ENCODE peak calls at places on chromosomes 4 and X, in seven cellular contexts. X is activated naive CD8-positive, alpha-beta T cell treated with anti-CD3 and anti-CD28 coated beads, Interleukin-2, amount 50 U/mL, for 24 hours; U is ELR; O is SK-N-SH; S is GF-D8; H is choroid plexus epithelial cell; C is fibroblast of the conjunctiva. T is an unnamed sample.

GRCh38 chr4:80053140-80053910 is 19.7 kb downstream of the ANTXR2 start:
- DNase-seq in U (no peak), X (no peak), C (no peak), H (peak; percentile 17), S (no peak), O (no peak), T (no peak)

GRCh38 chr4:185127021-185127925 is 15.8 kb upstream of the SLC25A4 start:
- DNase-seq in U (peak; percentile 9), S (no peak), O (peak; percentile 87), X (peak; percentile 15), C (no peak), H (peak; percentile 29), T (no peak)

GRCh38 chrX:44290718-44291117 is 52.8 kb downstream of the EFHC2 start:
- DNase-seq in X (no peak), H (no peak), S (no peak), C (no peak), U (no peak), O (no peak), T (no peak)

GRCh38 chrX:118182050-118182449 is 65.4 kb upstream of the KLHL13 start:
- DNase-seq in U (no peak), S (no peak), H (no peak), C (no peak), O (no peak), X (no peak), T (no peak)

GRCh38 chr4:123866796-123867195 is 470.2 kb downstream of the SPRY1 start:
- DNase-seq in X (no peak), U (no peak), C (no peak), H (no peak), S (no peak), O (no peak), T (no peak)

GRCh38 chr4:25399502-25399901 is 22.4 kb downstream of the ANAPC4 start:
- DNase-seq in C (no peak), U (no peak), S (no peak), X (no peak), H (no peak), O (no peak), T (no peak)

GRCh38 chr4:185689407-185689806 is 122.6 kb downstream of the SORBS2 start:
- DNase-seq in U (no peak), O (no peak), C (no peak), H (no peak), S (no peak), X (no peak), T (no peak)

GRCh38 chr4:84482564-84483563 is 16.2 kb downstream of the NKX6-1 start:
- DNase-seq in H (peak; percentile 52), U (no peak), X (no peak), C (no peak), S (no peak), O (peak; percentile 44), T (no peak)

GRCh38 chr4:152436384-152436783 is 99.5 kb downstream of the FBXW7 start:
- DNase-seq in C (no peak), H (no peak), O (no peak), S (no peak), U (no peak), X (no peak), T (no peak)

GRCh38 chr4:61200195-61200990 is at the start of gene ADGRL3:
- DNase-seq in C (no peak), S (no peak), U (peak; percentile 33), O (peak; percentile 81), H (peak; percentile 64), X (no peak), T (no peak)

GRCh38 chr4:99808260-99808857 is 8.3 kb upstream of the DAPP1 start:
- DNase-seq in O (peak; percentile 57), C (peak; percentile 17), X (peak; percentile 71), U (peak; percentile 63), S (peak; percentile 8), H (peak; percentile 60), T (peak; percentile 21)

GRCh38 chrX:55522577-55523254 is 33.1 kb upstream of the USP51 start:
- DNase-seq in U (no peak), O (no peak), X (no peak), C (no peak), H (no peak), S (no peak), T (no peak)

GRCh38 chr4:37976513-37976912 is 16.3 kb downstream of the PTTG2 start:
- DNase-seq in U (peak; percentile 12), S (no peak), O (no peak), X (no peak), H (peak; percentile 31), C (no peak), T (no peak)

GRCh38 chr4:88613417-88613875 is 21.2 kb downstream of the HERC3 start:
- DNase-seq in C (no peak), S (peak; percentile 67), U (no peak), H (no peak), X (no peak), O (no peak), T (no peak)

GRCh38 chr4:2939383-2940243 is 23.6 kb downstream of the NOP14 start:
- DNase-seq in C (no peak), X (no peak), H (no peak), O (no peak), U (no peak), S (no peak), T (no peak)

GRCh38 chrX:135544338-135544948 is 24.0 kb downstream of the INTS6L start:
- DNase-seq in C (no peak), S (no peak), U (no peak), H (no peak), X (no peak), O (no peak), T (no peak)

GRCh38 chr4:136864580-136865185 is 667.6 kb downstream of the PCDH18 start:
- DNase-seq in C (peak; percentile 73), U (peak; percentile 80), H (peak; percentile 91), O (peak; percentile 36), X (peak; percentile 10), S (peak; percentile 15), T (no peak)

GRCh38 chrX:18098704-18099103 is 122.0 kb downstream of the BEND2 start:
- DNase-seq in S (no peak), O (no peak), X (no peak), U (no peak), H (no peak), C (no peak), T (no peak)

GRCh38 chrX:21657318-21658151 is 595 bp downstream of the KLHL34 start:
- DNase-seq in S (no peak), H (no peak), O (no peak), X (no peak), C (no peak), U (no peak), T (no peak)

GRCh38 chr4:185141777-185142176 is 1.3 kb upstream of the SLC25A4 start:
- DNase-seq in C (no peak), U (no peak), S (no peak), H (no peak), O (no peak), X (no peak), T (no peak)

GRCh38 chrX:150162141-150162540 is 201.0 kb upstream of the MAMLD1 start:
- DNase-seq in O (no peak), H (no peak), S (no peak), U (peak; percentile 55), C (no peak), X (no peak), T (no peak)

GRCh38 chr4:122798101-122798500 is 28.5 kb upstream of the FGF2 start:
- DNase-seq in U (peak; percentile 73), H (peak; percentile 97), C (peak; percentile 96), O (peak; percentile 23), X (no peak), S (no peak), T (no peak)

GRCh38 chr4:93409035-93409434 is 419.5 kb upstream of the ATOH1 start:
- DNase-seq in C (no peak), U (no peak), O (no peak), X (no peak), S (no peak), H (no peak), T (no peak)

GRCh38 chr4:3707423-3708102 is 58.6 kb upstream of the ADRA2C start:
- DNase-seq in H (no peak), U (no peak), S (no peak), X (no peak), O (peak; percentile 91), C (no peak), T (no peak)